ENCODE peak calls at places on chromosomes 7 and 10, in five cellular contexts. A, X, C, M and I are unnamed samples.

GRCh38 chr10:6058677-6059475 is 3.3 kb downstream of the IL2RA start:
- DNase-seq in X (no peak), M (no peak), A (no peak), C (no peak), I (no peak)

GRCh38 chr7:146654048-146654447 is 537.4 kb downstream of the CNTNAP2 start:
- DNase-seq in A (no peak), X (no peak), C (no peak), M (no peak), I (no peak)

GRCh38 chr10:86813101-86813500 is 56.7 kb downstream of the BMPR1A start:
- DNase-seq in X (no peak), M (no peak), A (peak; percentile 27), C (peak; percentile 56), I (no peak)

GRCh38 chr10:102660891-102661613 is 16.8 kb downstream of the TRIM8 start:
- DNase-seq in C (peak; percentile 62), A (peak; percentile 67), X (peak; percentile 73), M (no peak), I (peak; percentile 58)

GRCh38 chr10:99870051-99870730 is 87.8 kb downstream of the ABCC2 start:
- DNase-seq in A (no peak), X (no peak), C (peak; percentile 75), M (no peak), I (no peak)

GRCh38 chr7:82051641-82052040 is 281.8 kb upstream of the HGF start:
- DNase-seq in C (no peak), A (no peak), M (no peak), X (no peak), I (peak; percentile 44)

GRCh38 chr7:36048141-36048901 is 104.7 kb upstream of the EEPD1 start:
- DNase-seq in X (peak; percentile 83), M (no peak), A (no peak), C (peak; percentile 90), I (no peak)

GRCh38 chr7:101168412-101169049 is 3.2 kb upstream of the VGF start:
- DNase-seq in A (no peak), X (no peak), C (no peak), M (no peak), I (no peak)

GRCh38 chr10:6059506-6059905 is 2.7 kb downstream of the IL2RA start:
- DNase-seq in X (no peak), A (no peak), M (no peak), C (no peak), I (no peak)

GRCh38 chr7:44520574-44520973 is 20.6 kb downstream of the NPC1L1 start:
- DNase-seq in X (no peak), M (no peak), C (no peak), A (no peak), I (no peak)

GRCh38 chr7:44633254-44634186 is 27.1 kb downstream of the OGDH start:
- DNase-seq in A (peak; percentile 85), X (peak; percentile 97), C (peak; percentile 97), M (no peak), I (no peak)

GRCh38 chr7:95595825-95596182 is 512 bp downstream of the PDK4 start:
- DNase-seq in C (no peak), X (no peak), A (peak; percentile 59), M (no peak), I (no peak)

GRCh38 chr7:23246540-23246939 is at the start of gene GPNMB:
- DNase-seq in C (peak; percentile 82), M (no peak), X (peak; percentile 58), A (peak; percentile 21), I (no peak)

GRCh38 chr10:75379234-75379724 is 22.3 kb downstream of the ZNF503 start:
- DNase-seq in X (no peak), C (peak; percentile 32), M (no peak), A (no peak), I (no peak)

GRCh38 chr10:23343591-23344225 is 889 bp downstream of the C10orf67 start:
- DNase-seq in C (peak; percentile 58), A (peak; percentile 50), X (peak; percentile 30), M (peak; percentile 50), I (peak; percentile 11)

DNA sequence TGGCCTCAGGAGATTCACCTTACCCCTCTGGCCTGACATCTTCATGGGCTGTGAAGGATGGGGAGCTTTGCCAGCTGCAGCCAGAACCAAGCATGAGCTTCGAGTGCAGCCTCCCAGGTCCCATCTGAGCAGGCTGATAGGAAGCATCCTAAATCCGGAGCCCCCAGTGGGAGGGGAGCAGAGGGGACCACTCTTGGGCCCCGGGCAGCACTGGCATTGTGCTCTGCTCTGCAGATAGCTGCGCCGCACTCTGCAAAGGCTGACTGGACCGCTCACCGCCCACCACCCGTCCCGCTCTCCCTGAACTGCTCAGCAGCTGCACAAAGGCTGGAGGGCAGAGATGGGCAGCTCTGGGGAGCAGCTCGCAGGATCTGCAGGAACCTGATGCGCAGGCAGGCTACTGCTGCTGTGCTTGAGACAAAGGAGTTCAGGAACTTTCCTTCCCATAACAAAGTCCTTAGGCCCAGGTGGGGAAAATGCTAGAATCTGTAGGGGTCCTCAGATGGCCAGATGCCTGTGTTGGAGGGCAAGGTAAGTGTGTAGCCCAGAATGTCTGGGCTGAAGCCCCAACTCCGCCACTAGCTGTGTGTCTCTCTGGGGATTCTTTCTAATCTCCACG is 51.8 kb downstream of the ARHGAP22 start:
- DNase-seq in A (no peak), C (no peak), X (no peak), M (no peak), I (no peak)
- TF ChIP-seq CTCF in A (no peak), C (no peak), X (no peak), M (no peak), I (no peak)

GRCh38 chr7:142036384-142036783 is 40.7 kb downstream of the MGAM start:
- DNase-seq in C (no peak), M (no peak), X (no peak), A (no peak), I (no peak)

GRCh38 chr7:142039231-142039630 is 43.6 kb downstream of the MGAM start:
- DNase-seq in A (no peak), M (no peak), C (no peak), X (no peak), I (no peak)
- H3K4me1 ChIP-seq in A (no peaks in the 10 kb centered on the region), M (no peaks in the 10 kb centered on the region), C (no peaks in the 10 kb centered on the region), X (no peaks in the 10 kb centered on the region), I (no peaks in the 10 kb centered on the region)

DNA sequence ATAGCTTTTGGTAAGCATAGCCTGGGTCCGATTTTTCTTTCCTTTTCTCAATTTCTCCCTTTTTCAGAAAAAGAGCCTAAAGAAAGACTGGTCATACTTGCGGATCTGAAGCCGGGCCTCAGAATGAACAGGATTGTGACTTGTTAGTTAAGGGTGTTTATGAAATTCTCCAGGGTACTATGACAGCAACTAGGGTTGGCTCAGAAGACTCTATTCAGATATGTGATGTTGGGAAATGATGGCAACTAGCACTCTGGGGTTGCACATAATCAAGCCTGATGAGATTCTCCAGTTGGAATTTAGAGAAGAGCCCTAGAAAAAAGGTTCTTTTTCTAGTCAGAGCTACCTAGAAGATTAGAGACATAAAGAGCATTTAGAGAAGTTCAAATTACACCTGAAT is 352.4 kb upstream of the POM121L12 start:
- DNase-seq in A (no peak), C (no peak), M (no peak), X (no peak), I (no peak)
- H3K4me3 ChIP-seq in A (no peak overlapping the region), C (no peak overlapping the region), M (no peak overlapping the region), X (no peak overlapping the region), I (no peak overlapping the region)

GRCh38 chr10:91249700-91250099 is 29.2 kb downstream of the PCGF5 start:
- DNase-seq in M (no peak), X (no peak), C (no peak), A (no peak), I (peak; percentile 13)

GRCh38 chr10:91253300-91253699 is 32.8 kb downstream of the PCGF5 start:
- DNase-seq in M (no peak), A (no peak), C (no peak), X (no peak), I (no peak)

GRCh38 chr10:91247360-91248111 is 27.1 kb downstream of the PCGF5 start:
- DNase-seq in C (peak; percentile 46), X (peak; percentile 12), A (no peak), M (no peak), I (peak; percentile 16)

GRCh38 chr10:91250341-91250740 is 29.9 kb downstream of the PCGF5 start:
- DNase-seq in A (no peak), M (no peak), C (no peak), X (no peak), I (no peak)

DNA sequence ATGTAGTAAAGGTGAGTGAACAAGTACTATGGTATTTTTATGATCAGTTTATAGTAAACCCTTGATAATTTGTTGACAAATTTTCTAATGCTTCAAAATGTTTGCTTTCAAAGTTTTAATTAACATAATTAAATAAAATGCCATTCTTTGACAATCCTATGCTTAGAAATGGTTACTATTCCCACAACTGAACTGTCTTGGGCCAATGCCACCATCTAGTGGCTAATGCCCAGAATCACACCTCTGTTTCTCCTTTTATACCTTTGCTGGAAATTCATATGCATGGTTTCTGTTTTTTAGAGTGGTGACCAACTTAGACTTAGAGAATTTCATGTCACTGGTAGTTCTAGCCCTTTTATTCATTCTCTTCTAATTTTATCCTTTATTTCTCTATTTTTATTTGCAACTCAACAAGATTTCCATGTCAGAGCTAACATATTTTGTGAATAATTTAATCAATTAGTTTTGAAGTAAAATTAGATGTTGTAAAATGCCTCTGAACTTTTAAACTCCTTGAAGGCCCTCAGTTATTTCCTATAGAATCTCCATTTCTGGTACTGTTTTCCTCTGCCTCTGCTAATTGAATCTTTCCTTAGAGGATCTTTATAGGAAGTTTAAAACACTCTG is 31.1 kb downstream of the PCGF5 start:
- DNase-seq in M (peak; percentile 37), C (peak; percentile 33), X (peak; percentile 62), A (peak; percentile 45), I (peak; percentile 44)
- TF ChIP-seq CTCF in M (peak; percentile 86), C (peak; percentile 90), X (peak; percentile 96), A (peak; percentile 70), I (peak; percentile 96)

GRCh38 chr10:79050896-79051555 is 17.7 kb upstream of the ZMIZ1 start:
- DNase-seq in X (no peak), A (no peak), C (no peak), M (peak; percentile 39), I (no peak)
- H3K4me1 ChIP-seq in X (peaks cover 2% of the 10 kb centered on the region), A (peaks cover 5% of the 10 kb centered on the region), C (no peaks in the 10 kb centered on the region), M (peaks cover 49% of the 10 kb centered on the region), I (peaks cover 32% of the 10 kb centered on the region)

DNA sequence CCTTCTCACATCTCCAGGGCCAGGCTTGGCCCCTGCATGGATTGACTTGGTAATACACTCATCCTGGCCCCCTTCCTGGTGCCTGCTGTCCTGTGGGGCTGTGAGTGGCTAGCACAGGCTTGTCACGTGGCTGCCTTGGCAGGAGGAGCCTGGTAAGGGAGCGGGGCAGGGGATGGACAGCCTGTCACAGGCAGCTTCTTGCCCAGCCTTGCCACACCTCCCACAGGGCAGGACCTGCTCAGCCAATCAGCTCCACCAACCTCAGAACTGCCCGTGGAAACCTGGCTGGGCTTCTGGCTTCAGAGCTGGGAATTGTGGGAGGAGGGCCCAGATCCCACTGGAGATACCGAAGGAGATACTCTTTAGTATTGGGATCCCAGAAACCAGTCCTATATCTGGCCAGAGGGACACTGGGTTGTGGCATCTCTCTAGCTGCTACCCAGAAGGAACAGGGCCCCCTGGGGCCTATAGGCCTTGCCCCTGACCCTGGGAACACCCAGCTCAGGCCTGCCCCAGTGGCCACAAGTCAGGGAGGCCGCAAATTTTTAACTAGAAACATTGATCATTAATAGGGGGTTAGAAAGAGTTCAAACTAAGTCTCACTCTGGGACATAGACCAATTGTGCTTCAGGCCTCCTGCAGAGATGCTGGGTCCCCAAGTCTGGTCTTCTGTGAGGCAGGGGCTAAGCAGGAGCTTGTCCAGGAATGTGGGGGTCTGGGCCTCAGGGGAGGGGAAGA is at the start of gene HOGA1:
- DNase-seq in M (peak; percentile 62), A (peak; percentile 99), X (peak; percentile 55), C (peak; percentile 72), I (peak; percentile 96)
- H3K4me3 ChIP-seq in M (no peak within 1 kb of the TSS), A (no peak within 1 kb of the TSS), X (no peak within 1 kb of the TSS), C (no peak within 1 kb of the TSS), I (peak within 1 kb of the TSS; percentile 14)

GRCh38 chr10:101161494-101162299 is 30.6 kb downstream of the TLX1 start:
- DNase-seq in A (peak; percentile 61), C (peak; percentile 59), X (peak; percentile 65), M (peak; percentile 63), I (peak; percentile 64)
- TF ChIP-seq CTCF in A (peak; percentile 98), C (peak; percentile 99), X (peak; percentile 94), M (peak; percentile 96), I (peak; percentile 89)